ENCODE peak calls at places on chromosomes 13 and 19, in six cellular contexts. A, Z, M, O, T and N are unnamed samples. For H3K36me3 and H3K4me1, the result is how much of the 10 kb centered on the place peaks cover.

GRCh38 chr13:30576528-30576927 is 41.2 kb upstream of the USPL1 start:
- DNase-seq in A (no peak), Z (no peak), M (no peak), O (no peak), T (peak), N (no peak)

GRCh38 chr13:45219938-45220375 is 19.1 kb upstream of the KCTD4 start:
- DNase-seq in A (no peak), Z (no peak), M (no peak), O (no peak), T (peak), N (no peak)

GRCh38 chr19:50817941-50818858 is 5.4 kb downstream of the KLK1 start:
- DNase-seq in A (peak), Z (no peak), M (peak), O (peak), T (peak), N (peak)

GRCh38 chr19:54199401-54199800 is 1.3 kb upstream of the RPS9 start:
- DNase-seq in A (no peak), Z (no peak), M (no peak), O (no peak), T (no peak), N (no peak)

GRCh38 chr13:108777421-108778420 is 148.3 kb downstream of the MYO16 start:
- DNase-seq in A (no peak), Z (no peak), M (no peak), O (no peak), T (no peak), N (no peak)

GRCh38 chr19:4343845-4344713 is 717 bp downstream of the MPND start:
- DNase-seq in A (no peak), Z (no peak), M (no peak), O (no peak), T (no peak), N (no peak)

GRCh38 chr19:52464798-52465470 is 11.6 kb downstream of the ZNF578 start:
- DNase-seq in A (no peak), Z (no peak), M (no peak), O (no peak), T (no peak), N (no peak)

GRCh38 chr19:32012886-32013635 is 332.3 kb upstream of the ZNF507 start:
- DNase-seq in A (no peak), Z (no peak), M (no peak), O (no peak), T (peak), N (no peak)

GRCh38 chr13:90732049-90732448 is 615.4 kb upstream of the MIR17HG start:
- DNase-seq in A (no peak), Z (no peak), M (no peak), O (no peak), T (no peak), N (no peak)

GRCh38 chr13:80086304-80086721 is 254.6 kb downstream of the SPRY2 start:
- DNase-seq in A (no peak), Z (no peak), M (no peak), O (no peak), T (peak), N (no peak)

GRCh38 chr19:3880471-3881271 is at the start of gene ATCAY:
- DNase-seq in A (no peak), Z (no peak), M (no peak), O (no peak), T (no peak), N (no peak)

GRCh38 chr19:46069841-46070341 is 29.1 kb upstream of the IGFL4 start:
- DNase-seq in A (no peak), Z (no peak), M (no peak), O (no peak), T (peak), N (no peak)

GRCh38 chr13:48819889-48820288 is 155.8 kb upstream of the FNDC3A start:
- DNase-seq in A (no peak), Z (no peak), M (no peak), O (no peak), T (no peak), N (no peak)

GRCh38 chr13:46866150-46866549 is 30.7 kb downstream of the HTR2A start:
- DNase-seq in A (peak), Z (no peak), M (peak), O (peak), T (peak), N (peak)

GRCh38 chr19:51664997-51665396 is 18.4 kb upstream of the SIGLEC14 start:
- DNase-seq in A (no peak), Z (no peak), M (no peak), O (no peak), T (no peak), N (no peak)

GRCh38 chr13:95697052-95697680 is 20.2 kb downstream of the DNAJC3 start:
- DNase-seq in A (no peak), Z (no peak), M (no peak), O (no peak), T (no peak), N (no peak)

GRCh38 chr13:30191491-30192100 is 115.8 kb downstream of the KATNAL1 start:
- DNase-seq in A (no peak), Z (no peak), M (no peak), O (peak), T (peak), N (no peak)

GRCh38 chr19:38377052-38377451 is 2.7 kb downstream of the PSMD8 start:
- DNase-seq in A (no peak), Z (no peak), M (no peak), O (no peak), T (no peak), N (no peak)

GRCh38 chr19:29671393-29672076 is 6.3 kb downstream of the PLEKHF1 start:
- DNase-seq in A (no peak), Z (peak), M (peak), O (peak), T (peak), N (peak)

GRCh38 chr13:73754727-73755292 is 379.4 kb downstream of the KLF12 start:
- DNase-seq in A (no peak), Z (no peak), M (no peak), O (no peak), T (peak), N (no peak)

GRCh38 chr19:57558525-57558924 is 1.1 kb downstream of the ZNF550 start:
- DNase-seq in A (no peak), Z (no peak), M (no peak), O (no peak), T (no peak), N (no peak)

GRCh38 chr19:57239982-57240310 is 486 bp upstream of the ZNF805 start:
- DNase-seq in A (no peak), Z (no peak), M (no peak), O (no peak), T (no peak), N (peak)

GRCh38 chr13:44919103-44919804 is 70.0 kb downstream of the NUFIP1 start:
- DNase-seq in A (no peak), Z (no peak), M (no peak), O (no peak), T (no peak), N (no peak)

GRCh38 chr19:56015756-56016155 is 29.2 kb downstream of the NLRP5 start:
- DNase-seq in A (no peak), Z (no peak), M (no peak), O (no peak), T (no peak), N (no peak)

GRCh38 chr13:108915095-108915633 is 285.8 kb downstream of the MYO16 start:
- DNase-seq in A (no peak), Z (no peak), M (no peak), O (no peak), T (peak), N (no peak)

GRCh38 chr19:2121416-2122051 is 24.8 kb downstream of the IZUMO4 start:
- DNase-seq in A (no peak), Z (no peak), M (no peak), O (no peak), T (no peak), N (no peak)
- H3K36me3 ChIP-seq in A (under half), Z (half or more), M (half or more), O (under half), T (under half), N (half or more)

DNA sequence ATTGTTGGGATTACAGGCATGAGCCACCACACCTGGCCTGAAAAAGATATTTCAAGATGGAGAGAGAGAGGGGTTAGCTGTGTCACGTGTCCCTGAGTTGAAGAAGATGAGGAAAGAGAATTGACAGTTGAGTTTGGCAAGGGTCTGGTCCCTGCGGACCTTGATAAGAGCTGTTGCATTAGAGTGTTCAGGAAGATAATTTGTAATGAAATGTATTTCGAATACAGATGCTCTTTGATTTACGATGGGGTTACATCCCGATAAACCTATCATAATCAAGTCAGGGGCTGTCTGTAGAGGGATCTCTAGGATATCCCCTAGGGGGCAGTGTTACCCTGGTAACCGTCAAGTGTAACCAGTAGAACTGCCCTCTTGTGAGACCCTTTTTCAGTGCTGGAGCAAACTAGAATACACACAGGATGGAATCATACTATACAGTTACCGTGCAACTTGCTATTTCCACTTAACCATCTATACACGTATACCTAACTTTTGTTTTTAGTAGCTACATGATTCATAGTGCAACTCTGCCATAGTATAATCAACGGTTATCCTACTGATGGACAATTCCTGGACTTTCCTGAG is 1.5 kb upstream of the ELOF1 start:
- DNase-seq in A (peak), Z (no peak), M (no peak), O (peak), T (peak), N (peak)
- H3K27ac ChIP-seq in A (no peak), Z (no peak), M (no peak), O (peak), T (no peak), N (no peak)

GRCh38 chr13:110012102-110012739 is 225.8 kb upstream of the IRS2 start:
- DNase-seq in A (no peak), Z (no peak), M (no peak), O (no peak), T (no peak), N (no peak)

GRCh38 chr13:110008816-110009215 is 222.4 kb upstream of the IRS2 start:
- DNase-seq in A (no peak), Z (no peak), M (no peak), O (no peak), T (no peak), N (no peak)

GRCh38 chr13:110006304-110006703 is 219.9 kb upstream of the IRS2 start:
- DNase-seq in A (no peak), Z (no peak), M (peak), O (no peak), T (no peak), N (no peak)

GRCh38 chr13:110014719-110015118 is 228.3 kb upstream of the IRS2 start:
- DNase-seq in A (no peak), Z (no peak), M (no peak), O (no peak), T (peak), N (no peak)

GRCh38 chr13:110010433-110011135 is 224.2 kb upstream of the IRS2 start:
- DNase-seq in A (no peak), Z (no peak), M (no peak), O (no peak), T (no peak), N (no peak)
- H3K4me1 ChIP-seq in A (under half), Z (under half), M (under half), O (under half), T (under half), N (under half)

GRCh38 chr19:10617409-10618121 is 7.8 kb upstream of the SLC44A2 start:
- DNase-seq in A (no peak), Z (no peak), M (no peak), O (no peak), T (no peak), N (no peak)
- H3K36me3 ChIP-seq in A (under half), Z (under half), M (under half), O (under half), T (under half), N (under half)